ENCODE peak calls at places on chromosomes 16 and 17, in four cellular contexts. B, N, K and H are unnamed samples.
A peak's percentile ranks its signal among the peaks of the same experiment; 100 is the strongest.

GRCh38 chr16:64469906-64470702 is 651.8 kb downstream of the CDH11 start:
- DNase-seq in B (peak; percentile 20), K (no peak), N (peak; percentile 20), H (no peak)

GRCh38 chr17:50272711-50273653 is 1.3 kb upstream of the TMEM92 start:
- DNase-seq in N (peak; percentile 83), B (peak; percentile 64), K (peak; percentile 88), H (peak; percentile 89)

GRCh38 chr16:68400083-68400923 is 48.0 kb downstream of the SMPD3 start:
- DNase-seq in B (no peak), N (no peak), K (peak; percentile 53), H (no peak)

GRCh38 chr16:73213761-73214480 is 166.0 kb upstream of the ZFHX3 start:
- DNase-seq in B (no peak), N (peak; percentile 46), K (no peak), H (no peak)

GRCh38 chr17:27577124-27577761 is 53.7 kb upstream of the LGALS9 start:
- DNase-seq in N (peak; percentile 81), B (peak; percentile 57), K (no peak), H (no peak)

GRCh38 chr17:27346228-27346899 is 52.5 kb downstream of the WSB1 start:
- DNase-seq in K (peak; percentile 38), B (no peak), N (no peak), H (peak; percentile 32)

GRCh38 chr17:18025596-18026407 is 13.2 kb downstream of the ATPAF2 start:
- DNase-seq in N (peak; percentile 73), K (peak; percentile 58), B (no peak), H (no peak)

GRCh38 chr17:57852041-57852954 is 2.5 kb upstream of the MRPS23 start:
- DNase-seq in N (no peak), K (no peak), B (no peak), H (peak; percentile 22)

GRCh38 chr17:82353484-82353883 is 5.6 kb upstream of the TEX19 start:
- DNase-seq in K (no peak), B (no peak), N (no peak), H (no peak)

GRCh38 chr17:60094754-60095153 is 16.0 kb upstream of the HEATR6 start:
- DNase-seq in K (no peak), B (no peak), N (no peak), H (no peak)

GRCh38 chr17:63358111-63358839 is 87.8 kb downstream of the CYB561 start:
- DNase-seq in B (no peak), K (no peak), N (peak; percentile 93), H (no peak)

GRCh38 chr17:7438050-7438614 is 1.2 kb upstream of the FGF11 start:
- DNase-seq in B (peak; percentile 84), K (peak; percentile 93), N (no peak), H (peak; percentile 84)

GRCh38 chr16:77234611-77235010 is 35.4 kb downstream of the SYCE1L start:
- DNase-seq in B (no peak), N (peak; percentile 13), K (no peak), H (no peak)

GRCh38 chr17:17770371-17771059 is 66.3 kb downstream of the SREBF1 start:
- DNase-seq in N (no peak), K (no peak), B (no peak), H (no peak)

GRCh38 chr16:82653550-82654511 is 27.1 kb downstream of the CDH13 start:
- DNase-seq in N (peak; percentile 97), K (no peak), B (no peak), H (no peak)

GRCh38 chr16:89300311-89300975 is 82.9 kb downstream of the ZNF778 start:
- DNase-seq in B (peak; percentile 71), N (no peak), K (no peak), H (no peak)

GRCh38 chr16:89168381-89169189 is 3.0 kb upstream of the CDH15 start:
- DNase-seq in N (no peak), B (no peak), K (no peak), H (no peak)

GRCh38 chr17:34413443-34414076 is 50.5 kb upstream of the CCL1 start:
- DNase-seq in B (no peak), N (no peak), K (no peak), H (no peak)

GRCh38 chr17:58007781-58008706 is 998 bp upstream of the SRSF1 start:
- DNase-seq in B (no peak), K (no peak), N (no peak), H (no peak)

GRCh38 chr17:10201680-10202079 is 3.3 kb upstream of the GAS7 start:
- DNase-seq in N (no peak), K (no peak), B (no peak), H (no peak)

GRCh38 chr17:9360610-9361571 is 214.7 kb downstream of the STX8 start:
- DNase-seq in B (peak; percentile 38), N (peak; percentile 83), K (no peak), H (no peak)

GRCh38 chr17:45640141-45640850 is 143.8 kb upstream of the CRHR1 start:
- DNase-seq in K (peak; percentile 87), B (peak; percentile 70), N (peak; percentile 74), H (peak; percentile 87)

GRCh38 chr17:20256144-20256543 is 211.2 kb downstream of the LGALS9B start:
- DNase-seq in K (no peak), B (no peak), N (no peak), H (no peak)

GRCh38 chr16:30523768-30524574 is 2.4 kb downstream of the ZNF768 start:
- DNase-seq in N (no peak), B (peak; percentile 51), K (peak; percentile 78), H (no peak)

GRCh38 chr16:89201467-89202377 is 1.4 kb upstream of the SLC22A31 start:
- DNase-seq in B (peak; percentile 80), K (peak; percentile 94), N (peak; percentile 62), H (peak; percentile 77)

GRCh38 chr17:28548417-28549130 is 3.9 kb downstream of the UNC119 start:
- DNase-seq in B (no peak), N (no peak), K (peak; percentile 54), H (peak; percentile 35)

GRCh38 chr16:68372381-68372720 is 61.5 kb downstream of the PRMT7 start:
- DNase-seq in N (no peak), B (no peak), K (no peak), H (no peak)

GRCh38 chr16:27595461-27595860 is 45.5 kb downstream of the KATNIP start:
- DNase-seq in B (no peak), K (no peak), N (no peak), H (no peak)

GRCh38 chr17:47879028-47879585 is 16.9 kb upstream of the SP2 start:
- DNase-seq in N (peak; percentile 69), K (no peak), B (no peak), H (no peak)